ENCODE peak calls at places on chromosomes 13 and 19, in four cellular contexts. I is ovary, E is left ventricle myocardium inferior, V is MM.1S. D is an unnamed sample.
A peak's percentile ranks its signal among the peaks of the same experiment; 100 is the strongest.

GRCh38 chr19:27971071-27971470 is 1241.9 kb downstream of the UQCRFS1 start:
- DNase-seq in I (no peak), V (no peak), E (no peak), D (no peak)

GRCh38 chr13:99282264-99283231 is 24.4 kb upstream of the GPR18 start:
- DNase-seq in I (no peak), V (no peak), E (no peak), D (no peak)

GRCh38 chr13:111322001-111322915 is 1.8 kb downstream of the TEX29 start:
- DNase-seq in E (no peak), V (no peak), I (no peak), D (no peak)

GRCh38 chr19:10271543-10272086 is 695 bp downstream of the ICAM1 start:
- DNase-seq in E (no peak), V (no peak), I (peak; percentile 37), D (peak; percentile 54)

GRCh38 chr19:23318143-23318542 is 67.9 kb upstream of the ZNF724 start:
- DNase-seq in I (no peak), E (no peak), V (no peak), D (no peak)

GRCh38 chr19:43644181-43644580 is 4.5 kb upstream of the CADM4 start:
- DNase-seq in V (no peak), E (no peak), I (no peak), D (no peak)

GRCh38 chr19:18385675-18386542 is at the start of gene GDF15:
- DNase-seq in I (peak; percentile 47), E (peak; percentile 61), V (no peak), D (peak; percentile 87)

GRCh38 chr13:92804346-92804745 is 422.3 kb upstream of the GPC6 start:
- DNase-seq in V (no peak), I (no peak), E (no peak), D (no peak)

GRCh38 chr13:44380404-44381165 is 7.0 kb downstream of the SERP2 start:
- DNase-seq in I (no peak), V (no peak), E (no peak), D (no peak)

GRCh38 chr13:53112522-53112921 is 83.9 kb downstream of the OLFM4 start:
- DNase-seq in E (no peak), V (no peak), I (no peak), D (no peak)

GRCh38 chr13:26584713-26585112 is 27.2 kb downstream of the WASF3 start:
- DNase-seq in V (no peak), E (no peak), I (no peak), D (no peak)

GRCh38 chr13:75236774-75237173 is 245.2 kb downstream of the TBC1D4 start:
- DNase-seq in V (no peak), E (no peak), I (no peak), D (no peak)

GRCh38 chr19:6674868-6675305 is 4.9 kb upstream of the TNFSF14 start:
- DNase-seq in I (no peak), V (peak; percentile 97), E (peak; percentile 50), D (peak; percentile 48)

GRCh38 chr13:114076329-114076761 is 56.1 kb downstream of the RASA3 start:
- DNase-seq in E (no peak), V (no peak), I (no peak), D (no peak)

GRCh38 chr19:14383898-14384669 is 2.8 kb downstream of the ADGRE5 start:
- DNase-seq in V (no peak), E (no peak), I (no peak), D (peak; percentile 60)

GRCh38 chr19:47446534-47447469 is 24.9 kb downstream of the SLC8A2 start:
- DNase-seq in E (no peak), V (no peak), I (no peak), D (peak; percentile 35)

GRCh38 chr19:50025794-50026549 is at the start of gene ZNF473:
- DNase-seq in E (peak; percentile 94), I (peak; percentile 91), V (peak; percentile 95), D (peak; percentile 94)

GRCh38 chr19:46716013-46716671 is 772 bp downstream of the PRKD2 start:
- DNase-seq in E (no peak), I (peak; percentile 63), V (no peak), D (no peak)

GRCh38 chr13:24650157-24650556 is 30.1 kb upstream of the ATP12A start:
- DNase-seq in V (no peak), I (no peak), E (no peak), D (no peak)

GRCh38 chr19:5585461-5586299 is 17.9 kb upstream of the TINCR start:
- DNase-seq in E (no peak), I (no peak), V (no peak), D (no peak)

GRCh38 chr19:46849610-46850009 is 1.0 kb downstream of the AP2S1 start:
- DNase-seq in E (no peak), V (no peak), I (no peak), D (no peak)

GRCh38 chr13:35714588-35714987 is 238.1 kb upstream of the MAB21L1 start:
- DNase-seq in E (peak; percentile 61), I (no peak), V (no peak), D (no peak)

GRCh38 chr13:29474991-29475390 is 120.5 kb downstream of the SLC7A1 start:
- DNase-seq in E (no peak), V (no peak), I (no peak), D (no peak)

GRCh38 chr13:46160474-46161066 is 21.4 kb downstream of the LCP1 start:
- DNase-seq in I (no peak), E (no peak), V (no peak), D (no peak)

GRCh38 chr13:106523566-106523965 is 11.9 kb downstream of the EFNB2 start:
- DNase-seq in I (no peak), E (no peak), V (no peak), D (no peak)

GRCh38 chr19:17048885-17049453 is 22.4 kb upstream of the CPAMD8 start:
- DNase-seq in I (no peak), E (no peak), V (no peak), D (no peak)

GRCh38 chr19:35350591-35350990 is 2.9 kb downstream of the FFAR1 start:
- DNase-seq in I (peak; percentile 23), E (no peak), V (no peak), D (no peak)

GRCh38 chr19:18589380-18590272 is 1.0 kb downstream of the REX1BD start:
- DNase-seq in V (peak; percentile 76), I (peak; percentile 72), E (peak; percentile 66), D (peak; percentile 55)

GRCh38 chr19:34381399-34382251 is 16.6 kb downstream of the GPI start:
- DNase-seq in I (no peak), E (no peak), V (no peak), D (no peak)

GRCh38 chr13:30159446-30159839 is 147.9 kb downstream of the KATNAL1 start:
- DNase-seq in E (no peak), V (no peak), I (no peak), D (no peak)

GRCh38 chr19:739998-740715 is 10.8 kb upstream of the MISP start:
- DNase-seq in V (no peak), E (no peak), I (no peak), D (no peak)

GRCh38 chr19:742540-743075 is 8.3 kb upstream of the MISP start:
- DNase-seq in V (no peak), E (no peak), I (no peak), D (no peak)

GRCh38 chr19:746208-746819 is 4.6 kb upstream of the MISP start:
- DNase-seq in V (no peak), I (no peak), E (no peak), D (no peak)

GRCh38 chr19:741506-742131 is 9.3 kb upstream of the MISP start:
- DNase-seq in E (no peak), V (peak; percentile 35), I (no peak), D (no peak)

DNA sequence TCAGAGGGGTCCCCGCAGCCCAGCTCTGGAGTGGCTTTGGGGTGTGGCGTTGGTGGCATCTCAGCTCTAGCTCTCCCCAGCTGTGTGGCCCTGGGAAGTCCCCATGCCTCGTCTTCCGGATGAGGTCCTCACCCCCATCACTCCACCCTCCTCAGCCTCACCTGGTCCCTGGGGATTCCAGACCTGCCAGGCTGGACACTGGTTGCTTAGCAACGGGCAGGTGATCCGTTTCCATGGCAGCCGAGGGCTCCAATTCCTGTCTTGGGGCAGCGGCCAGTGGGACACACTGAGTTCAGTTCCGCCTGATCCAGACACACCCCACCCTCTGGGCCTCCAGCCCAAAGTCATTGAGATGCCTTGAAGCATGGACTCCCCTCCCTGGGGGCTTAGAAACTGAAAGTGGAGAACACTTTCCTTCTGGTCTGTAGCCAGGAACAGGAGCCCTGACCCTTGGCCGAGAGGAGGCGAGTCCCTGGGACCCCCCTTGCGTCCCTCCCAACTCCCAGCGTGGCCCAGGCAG is 7.7 kb upstream of the MISP start:
- DNase-seq in V (no peak), E (peak; percentile 38), I (no peak), D (no peak)
- H3K27me3 ChIP-seq in V (peaks cover 85% of the 10 kb centered on the region), E (peaks cover 6% of the 10 kb centered on the region), I (no peaks in the 10 kb centered on the region), D (no peaks in the 10 kb centered on the region)

GRCh38 chr13:95556981-95557380 is 4.5 kb downstream of the CLDN10 start:
- DNase-seq in I (no peak), E (no peak), V (no peak), D (no peak)

GRCh38 chr13:95552208-95552538 is 347 bp upstream of the CLDN10 start:
- DNase-seq in I (no peak), V (no peak), E (no peak), D (no peak)

GRCh38 chr13:95553614-95554385 is 1.3 kb downstream of the CLDN10 start:
- DNase-seq in E (no peak), V (no peak), I (no peak), D (no peak)

GRCh38 chr13:95552539-95553270 is at the start of gene CLDN10:
- DNase-seq in V (peak; percentile 32), E (no peak), I (no peak), D (no peak)

GRCh38 chr13:95553271-95553588 is 710 bp downstream of the CLDN10 start:
- DNase-seq in V (no peak), I (no peak), E (no peak), D (no peak)
- H3K4me3 ChIP-seq in V (peak overlapping the region; percentile 50), I (no peak overlapping the region), E (peak overlapping the region; percentile 55), D (no peak overlapping the region)

DNA sequence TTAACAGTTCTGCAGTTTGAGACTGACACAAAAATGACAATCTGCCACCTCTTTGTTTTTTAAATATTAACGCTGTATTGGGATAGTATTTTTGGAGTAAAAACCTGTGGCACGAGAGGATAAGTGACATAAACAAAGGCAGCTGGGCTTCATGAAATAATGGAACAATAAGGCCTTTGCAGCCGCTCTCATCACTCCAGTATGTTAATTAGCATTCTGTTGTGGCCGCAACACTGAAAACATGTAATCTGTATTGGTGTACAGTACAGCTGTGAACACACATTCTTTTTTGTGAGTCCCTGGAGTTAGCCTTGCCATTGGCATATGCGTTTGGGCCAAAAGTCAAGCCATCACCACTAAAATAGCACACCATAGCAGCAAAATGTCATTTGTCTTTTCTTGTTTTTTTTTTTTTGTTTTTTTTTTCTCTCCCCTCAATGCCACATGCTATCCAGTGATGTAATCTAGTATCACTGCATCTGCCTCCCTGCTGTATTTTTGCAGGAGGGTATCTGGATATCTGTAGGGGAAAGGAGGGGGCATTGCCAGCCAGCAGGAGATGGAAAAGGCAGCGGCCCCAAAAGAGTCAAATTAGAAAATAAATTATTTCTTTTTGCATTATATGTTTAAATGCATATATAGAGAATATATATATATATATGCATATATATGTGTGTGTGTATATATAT is 883 bp upstream of the ZNF536 start:
- DNase-seq in V (no peak), E (no peak), I (no peak), D (no peak)
- H3K27me3 ChIP-seq in V (peaks cover 74% of the 10 kb centered on the region), E (peaks cover 98% of the 10 kb centered on the region), I (no peaks in the 10 kb centered on the region), D (peaks cover 12% of the 10 kb centered on the region)

GRCh38 chr13:73957889-73958288 is 176.3 kb downstream of the KLF12 start:
- DNase-seq in E (no peak), I (no peak), V (no peak), D (no peak)

GRCh38 chr13:73952683-73953082 is 181.5 kb downstream of the KLF12 start:
- DNase-seq in I (no peak), V (no peak), E (no peak), D (no peak)

GRCh38 chr13:73956101-73956500 is 178.1 kb downstream of the KLF12 start:
- DNase-seq in V (no peak), E (no peak), I (no peak), D (no peak)

GRCh38 chr13:73956795-73957408 is 177.3 kb downstream of the KLF12 start:
- DNase-seq in I (no peak), E (no peak), V (no peak), D (no peak)

GRCh38 chr13:73954808-73955207 is 179.4 kb downstream of the KLF12 start:
- DNase-seq in E (no peak), V (peak; percentile 71), I (no peak), D (no peak)
- H3K4me3 ChIP-seq in E (no peak overlapping the region), V (no peak overlapping the region), I (no peak overlapping the region), D (no peak overlapping the region)

D was measured in lung.